ENCODE peak calls at places on chromosomes 4 and X, in five cellular contexts. R, J, G, Z and T are unnamed samples.

GRCh38 chr4:28947374-28947773 is 1772.8 kb upstream of the PCDH7 start:
- DNase-seq in G (no peak), J (no peak), R (no peak), Z (no peak), T (no peak)

GRCh38 chrX:77628294-77629025 is 157.6 kb downstream of the ATRX start:
- DNase-seq in J (no peak), G (no peak), Z (no peak), R (no peak), T (no peak)

GRCh38 chr4:33924239-33924638 is 2320.1 kb downstream of the ARAP2 start:
- DNase-seq in Z (no peak), G (no peak), J (no peak), R (peak), T (peak)

GRCh38 chrX:103779156-103779555 is 2.5 kb downstream of the PLP1 start:
- DNase-seq in G (no peak), J (no peak), Z (no peak), R (no peak), T (no peak)

GRCh38 chr4:165009493-165010227 is 22.1 kb upstream of the TRIM60 start:
- DNase-seq in J (no peak), R (no peak), G (no peak), Z (no peak), T (no peak)

GRCh38 chr4:79684516-79684915 is 276.5 kb upstream of the GK2 start:
- DNase-seq in G (no peak), Z (no peak), R (no peak), J (no peak), T (no peak)

GRCh38 chr4:60562353-60562752 is 637.8 kb upstream of the ADGRL3 start:
- DNase-seq in J (no peak), G (no peak), Z (no peak), R (no peak), T (no peak)

GRCh38 chr4:20840648-20841190 is 140.5 kb downstream of the PACRGL start:
- DNase-seq in R (no peak), Z (no peak), J (no peak), G (no peak), T (no peak)

GRCh38 chrX:24498975-24499374 is 33.9 kb downstream of the PDK3 start:
- DNase-seq in J (no peak), R (no peak), G (no peak), Z (no peak), T (no peak)

GRCh38 chrX:123920065-123920785 is 41.3 kb upstream of the STAG2 start:
- DNase-seq in G (no peak), J (no peak), Z (no peak), R (no peak), T (peak)

GRCh38 chr4:23105759-23106370 is 413.1 kb downstream of the GBA3 start:
- DNase-seq in R (no peak), Z (no peak), J (no peak), G (no peak), T (no peak)

GRCh38 chr4:184397516-184398163 is 76.7 kb downstream of the IRF2 start:
- DNase-seq in R (no peak), J (no peak), Z (no peak), G (no peak), T (no peak)

GRCh38 chrX:85109235-85109634 is 105.6 kb downstream of the APOOL start:
- DNase-seq in R (peak), J (no peak), G (no peak), Z (no peak), T (peak)

GRCh38 chr4:6806924-6807676 is 24.6 kb downstream of the KIAA0232 start:
- DNase-seq in Z (no peak), R (no peak), G (no peak), J (no peak), T (no peak)

GRCh38 chrX:29555465-29556091 is 659.8 kb upstream of the MAGEB2 start:
- DNase-seq in J (no peak), Z (no peak), R (no peak), G (no peak), T (no peak)

GRCh38 chr4:108644237-108644636 is 6.2 kb upstream of the OSTC start:
- DNase-seq in R (no peak), G (no peak), J (no peak), Z (no peak), T (no peak)

GRCh38 chrX:1336331-1337143 is at the start of gene IL3RA:
- DNase-seq in G (peak), J (no peak), R (no peak), Z (peak), T (no peak)

GRCh38 chr4:39308576-39308975 is 57.6 kb downstream of the RFC1 start:
- DNase-seq in G (no peak), Z (no peak), J (no peak), R (no peak), T (no peak)

GRCh38 chrX:138710866-138711331 is 618 bp downstream of the FGF13 start:
- DNase-seq in G (peak), R (no peak), J (no peak), Z (peak), T (no peak)

GRCh38 chr4:181674315-181674714 is 568.9 kb upstream of the TENM3 start:
- DNase-seq in J (no peak), Z (no peak), G (no peak), R (no peak), T (no peak)

GRCh38 chr4:4248885-4249203 is 821 bp upstream of the TMEM128 start:
- DNase-seq in Z (no peak), G (no peak), J (no peak), R (no peak), T (no peak)

GRCh38 chrX:23699636-23700194 is 32.4 kb downstream of the PRDX4 start:
- DNase-seq in Z (no peak), J (no peak), R (no peak), G (no peak), T (no peak)

GRCh38 chr4:52028970-52029369 is 8.8 kb upstream of the LRRC66 start:
- DNase-seq in Z (no peak), G (no peak), J (no peak), R (no peak), T (no peak)

GRCh38 chr4:138114434-138114833 is 127.7 kb downstream of the SLC7A11 start:
- DNase-seq in G (no peak), J (no peak), Z (no peak), R (no peak), T (no peak)

GRCh38 chrX:41870719-41871151 is 52.6 kb downstream of the CASK start:
- DNase-seq in J (no peak), Z (no peak), G (no peak), R (no peak), T (no peak)

GRCh38 chr4:85209161-85209560 is 242.7 kb upstream of the WDFY3 start:
- DNase-seq in J (no peak), G (no peak), Z (no peak), R (peak), T (no peak)

GRCh38 chr4:25290490-25291067 is 22.0 kb upstream of the ZCCHC4 start:
- DNase-seq in J (no peak), G (no peak), R (no peak), Z (no peak), T (no peak)

GRCh38 chrX:107154787-107155620 is 36.4 kb upstream of the RBM41 start:
- DNase-seq in R (no peak), Z (no peak), G (no peak), J (peak), T (no peak)

GRCh38 chrX:155577682-155578081 is 35.1 kb downstream of the TMLHE start:
- DNase-seq in R (no peak), Z (no peak), G (no peak), J (no peak), T (no peak)

GRCh38 chr4:109967798-109968520 is 55.3 kb downstream of the EGF start:
- DNase-seq in R (no peak), G (no peak), Z (no peak), J (no peak), T (no peak)

GRCh38 chr4:111136438-111136837 is 513.6 kb upstream of the PITX2 start:
- DNase-seq in G (no peak), R (peak), Z (no peak), J (no peak), T (no peak)

GRCh38 chr4:173318648-173319211 is 15.4 kb downstream of the HMGB2 start:
- DNase-seq in R (peak), G (no peak), Z (no peak), J (no peak), T (no peak)

GRCh38 chrX:39921838-39922237 is 175.9 kb downstream of the BCOR start:
- DNase-seq in G (peak), R (no peak), J (no peak), Z (no peak), T (no peak)

GRCh38 chrX:136909706-136910564 is 29.4 kb upstream of the RBMX start:
- DNase-seq in R (peak), Z (peak), J (peak), G (peak), T (peak)
- TF ChIP-seq POLR2A in R (no peak), Z (peak), J (no peak), G (no peak), T (peak)

GRCh38 chrX:8245411-8245810 is 74.3 kb upstream of the VCX2 start:
- DNase-seq in G (no peak), J (no peak), R (no peak), Z (no peak), T (no peak)
- TF ChIP-seq POLR2A in G (no peak), J (no peak), R (no peak), Z (no peak), T (no peak)

GRCh38 chrX:129790146-129790545 is 10.4 kb downstream of the SASH3 start:
- DNase-seq in Z (peak), J (no peak), R (no peak), G (no peak), T (no peak)

GRCh38 chrX:129791336-129791735 is 11.6 kb downstream of the SASH3 start:
- DNase-seq in J (no peak), G (no peak), R (no peak), Z (peak), T (no peak)

GRCh38 chrX:129792586-129793291 is 13.0 kb downstream of the SASH3 start:
- DNase-seq in R (no peak), J (no peak), G (no peak), Z (peak), T (no peak)

GRCh38 chrX:129791961-129792570 is 12.3 kb downstream of the SASH3 start:
- DNase-seq in R (no peak), Z (peak), J (no peak), G (no peak), T (no peak)

DNA sequence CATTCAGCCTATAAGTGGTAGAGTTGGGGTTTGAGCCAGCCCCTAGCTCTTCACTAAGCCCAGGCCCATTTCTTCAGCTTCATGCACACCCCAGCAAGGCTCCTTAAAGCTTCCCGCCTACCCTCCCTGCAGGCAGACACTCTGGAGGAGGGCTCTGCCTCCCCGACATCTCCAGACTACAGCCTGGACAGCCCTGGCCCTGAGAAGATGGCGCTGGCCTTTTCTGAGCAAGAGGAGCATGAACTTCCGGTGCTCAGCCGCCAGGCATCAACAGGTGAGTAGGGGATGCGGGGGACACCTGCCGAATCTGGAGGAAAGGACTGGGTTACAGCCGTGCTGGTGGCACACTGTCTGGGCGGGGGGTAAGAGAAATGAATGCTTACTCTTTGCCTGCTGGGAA is 11.1 kb downstream of the SASH3 start:
- DNase-seq in R (no peak), J (no peak), G (no peak), Z (peak), T (no peak)
- TF ChIP-seq POLR2A in R (no peak), J (no peak), G (no peak), Z (no peak), T (no peak)

GRCh38 chr4:103450693-103451092 is 252.6 kb upstream of the CENPE start:
- DNase-seq in G (no peak), R (no peak), J (no peak), Z (no peak), T (no peak)
- TF ChIP-seq POLR2A in G (no peak), R (no peak), J (no peak), Z (no peak), T (no peak)

GRCh38 chr4:83691998-83692397 is 156.1 kb downstream of the GPAT3 start:
- DNase-seq in G (no peak), Z (no peak), R (no peak), J (no peak), T (no peak)
- TF ChIP-seq POLR2A in G (no peak), Z (no peak), R (no peak), J (no peak), T (no peak)

GRCh38 chr4:56977321-56978012 is at the start of gene NOA1:
- DNase-seq in J (peak), Z (peak), R (peak), G (peak), T (peak)
- TF ChIP-seq POLR2A in J (no peak), Z (peak), R (peak), G (peak), T (peak)

GRCh38 chr4:101348367-101348827 is 1.1 kb upstream of the PPP3CA start:
- DNase-seq in G (no peak), J (no peak), Z (no peak), R (no peak), T (no peak)

GRCh38 chr4:101347267-101347556 is at the start of gene PPP3CA:
- DNase-seq in J (no peak), G (no peak), R (no peak), Z (no peak), T (no peak)

GRCh38 chr4:101346312-101346561 is 1.1 kb downstream of the PPP3CA start:
- DNase-seq in J (no peak), R (no peak), G (no peak), Z (no peak), T (no peak)

GRCh38 chr4:101346562-101347266 is 612 bp downstream of the PPP3CA start:
- DNase-seq in J (no peak), G (peak), R (no peak), Z (peak), T (peak)

DNA sequence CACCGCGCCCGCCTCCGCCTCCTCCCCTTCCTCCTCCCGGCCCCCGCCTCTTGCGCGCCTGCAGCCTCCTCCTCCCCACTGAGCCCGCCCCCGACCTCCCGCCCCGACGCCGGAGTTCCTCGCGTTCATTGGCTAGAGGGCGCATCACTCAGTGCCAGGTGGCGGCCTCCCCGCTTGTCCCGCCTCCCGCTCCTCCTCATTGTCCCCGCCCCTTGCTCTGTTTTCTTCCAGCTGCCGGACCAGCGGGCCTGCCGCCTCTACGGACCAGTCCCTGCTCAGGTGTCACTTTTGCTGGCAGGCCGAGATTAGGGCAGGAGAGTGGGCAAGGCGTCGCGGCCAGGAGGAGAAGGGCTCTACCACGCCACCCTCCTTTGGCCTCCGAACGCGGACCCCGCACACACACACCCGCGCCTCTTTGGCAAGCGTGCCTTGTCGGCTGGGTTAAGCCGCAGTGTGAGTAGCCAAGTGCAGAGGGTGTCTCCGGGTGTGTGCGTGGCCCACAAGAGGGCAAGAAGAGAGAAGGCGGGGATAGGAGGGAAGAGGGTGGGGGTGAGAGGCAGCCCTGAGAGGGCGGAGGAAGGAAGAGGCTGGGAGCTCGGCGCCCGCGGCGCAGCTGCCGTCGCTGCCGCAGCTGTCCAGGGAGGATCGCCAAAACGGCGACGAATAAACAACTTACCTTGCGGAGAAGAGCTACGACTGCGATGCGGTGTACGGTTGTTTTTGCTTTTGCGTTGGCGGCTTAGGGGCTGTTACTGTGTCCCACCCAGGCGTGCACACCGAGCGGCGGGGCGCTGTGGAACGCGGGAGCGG is 436 bp upstream of the PPP3CA start:
- DNase-seq in J (peak), G (peak), R (peak), Z (peak), T (peak)
- TF ChIP-seq POLR2A in J (no peak), G (peak), R (peak), Z (peak), T (peak)

GRCh38 chr4:123840232-123840631 is 443.6 kb downstream of the SPRY1 start:
- DNase-seq in G (no peak), J (no peak), R (no peak), Z (no peak), T (no peak)

GRCh38 chr4:123838426-123838825 is 441.8 kb downstream of the SPRY1 start:
- DNase-seq in J (no peak), R (no peak), G (no peak), Z (no peak), T (no peak)

GRCh38 chr4:123844374-123844773 is 447.8 kb downstream of the SPRY1 start:
- DNase-seq in R (no peak), Z (no peak), J (no peak), G (no peak), T (no peak)

GRCh38 chr4:123843137-123843536 is 446.5 kb downstream of the SPRY1 start:
- DNase-seq in Z (no peak), R (no peak), J (no peak), G (no peak), T (no peak)

DNA sequence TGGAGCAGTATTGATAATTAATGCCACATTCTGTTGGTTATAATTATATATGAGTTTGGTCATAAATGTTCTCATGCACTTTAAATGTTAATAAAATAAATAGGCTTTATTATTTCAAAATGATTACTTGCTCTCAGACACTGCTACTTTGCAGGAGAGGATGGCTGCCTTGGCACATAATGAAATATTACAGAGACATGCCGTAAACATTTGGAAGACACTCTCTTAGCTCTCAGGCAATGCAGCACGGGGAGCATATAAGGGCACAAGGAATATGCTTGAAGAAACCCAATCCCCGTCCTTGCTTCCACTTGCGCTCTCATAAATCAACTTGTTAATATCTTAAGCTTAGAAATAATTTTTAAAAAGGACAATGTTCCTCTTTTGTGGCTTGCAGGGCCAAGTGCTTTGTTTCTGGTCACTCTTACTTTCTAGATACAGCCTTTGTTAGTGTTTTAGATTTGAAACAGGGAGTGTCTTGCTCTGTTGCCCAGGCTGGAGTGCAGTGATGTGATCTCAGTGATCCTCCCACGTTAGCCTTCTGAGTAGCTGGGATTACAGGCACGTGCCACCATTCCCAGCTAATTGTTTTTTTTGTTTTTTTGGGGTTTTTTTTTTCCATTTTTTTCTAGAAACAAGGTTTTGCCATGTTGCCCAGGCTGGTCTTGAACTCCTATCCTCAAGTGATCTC is 445.0 kb downstream of the SPRY1 start:
- DNase-seq in Z (no peak), G (no peak), J (no peak), R (no peak), T (no peak)
- TF ChIP-seq POLR2A in Z (no peak), G (no peak), J (no peak), R (no peak), T (no peak)